ENCODE peak calls at places on chromosomes 16 and 17, in five cellular contexts. M, F, L, T and S are unnamed samples.

GRCh38 chr17:48441231-48441711 is 11.3 kb upstream of the SKAP1 start:
- DNase-seq in F (no peak), T (no peak), M (no peak), L (no peak), S (no peak)

GRCh38 chr17:83032781-83033180 is 46.6 kb upstream of the METRNL start:
- DNase-seq in T (no peak), F (no peak), M (peak; percentile 13), L (peak; percentile 27), S (no peak)

GRCh38 chr17:81958633-81959342 is 2.2 kb downstream of the NOTUM start:
- DNase-seq in L (no peak), T (peak; percentile 41), F (no peak), M (no peak), S (no peak)

GRCh38 chr16:55822280-55822810 is 10.6 kb downstream of the CES1 start:
- DNase-seq in F (no peak), L (no peak), M (no peak), T (no peak), S (no peak)

GRCh38 chr16:22734313-22734869 is 79.6 kb upstream of the HS3ST2 start:
- DNase-seq in T (no peak), F (no peak), L (no peak), M (peak; percentile 27), S (no peak)

GRCh38 chr17:46915596-46915995 is 7.4 kb upstream of the GOSR2 start:
- DNase-seq in M (no peak), F (no peak), T (no peak), L (no peak), S (no peak)

GRCh38 chr16:85601730-85602401 is 11.3 kb upstream of the GSE1 start:
- DNase-seq in L (no peak), M (peak; percentile 48), F (peak; percentile 23), T (peak; percentile 64), S (no peak)

GRCh38 chr17:8803531-8804416 is 4.6 kb upstream of the MFSD6L start:
- DNase-seq in M (no peak), T (no peak), L (no peak), F (no peak), S (no peak)

GRCh38 chr16:53257001-53257400 is 177.3 kb upstream of the RBL2 start:
- DNase-seq in T (no peak), F (no peak), L (no peak), M (no peak), S (no peak)

GRCh38 chr17:49383048-49383447 is 21.0 kb upstream of the ZNF652 start:
- DNase-seq in T (no peak), M (no peak), F (no peak), L (no peak), S (no peak)

GRCh38 chr16:31200821-31201510 is 1.6 kb downstream of the PYCARD start:
- DNase-seq in F (no peak), M (no peak), L (no peak), T (no peak), S (no peak)

GRCh38 chr16:28193530-28194423 is 18.0 kb downstream of the XPO6 start:
- DNase-seq in F (no peak), M (no peak), T (no peak), L (no peak), S (no peak)

GRCh38 chr16:69917739-69918138 is 33.4 kb upstream of the CLEC18A start:
- DNase-seq in M (no peak), T (no peak), F (no peak), L (no peak), S (no peak)

GRCh38 chr17:49580981-49581644 is 5.4 kb downstream of the NXPH3 start:
- DNase-seq in M (no peak), F (no peak), T (no peak), L (no peak), S (peak; percentile 62)

GRCh38 chr16:2230376-2230775 is 5.9 kb upstream of the DNASE1L2 start:
- DNase-seq in T (no peak), L (no peak), F (no peak), M (no peak), S (no peak)

GRCh38 chr16:58451945-58452401 is 48.0 kb upstream of the NDRG4 start:
- DNase-seq in T (no peak), F (no peak), L (no peak), M (no peak), S (no peak)

GRCh38 chr17:4326608-4327007 is 39.9 kb downstream of the UBE2G1 start:
- DNase-seq in M (no peak), L (no peak), T (no peak), F (no peak), S (no peak)

GRCh38 chr17:82752371-82753200 is 721 bp downstream of the TBCD start:
- DNase-seq in F (peak; percentile 39), M (no peak), L (peak; percentile 84), T (peak; percentile 67), S (no peak)

GRCh38 chr16:27704252-27704651 is 154.3 kb downstream of the KATNIP start:
- DNase-seq in F (no peak), T (no peak), L (no peak), M (no peak), S (no peak)

GRCh38 chr17:75096082-75096625 is 8.4 kb downstream of the SLC16A5 start:
- DNase-seq in L (no peak), T (peak; percentile 91), M (peak; percentile 92), F (peak; percentile 88), S (no peak)

GRCh38 chr16:75236736-75237397 is 14.6 kb downstream of the BCAR1 start:
- DNase-seq in L (no peak), F (no peak), T (no peak), M (no peak), S (no peak)

GRCh38 chr16:59651662-59652061 is 917.5 kb upstream of the GOT2 start:
- DNase-seq in T (no peak), M (no peak), L (no peak), F (no peak), S (no peak)
- TF ChIP-seq POLR2AphosphoS5 in T (no peak), M (no peak), L (no peak), F (no peak), S (no peak)

GRCh38 chr17:41786227-41787020 is at the start of gene JUP:
- DNase-seq in T (peak; percentile 98), M (peak; percentile 100), F (peak; percentile 100), L (peak; percentile 99), S (peak; percentile 99)
- TF ChIP-seq EP300 in T (no peak), M (no peak), F (no peak), L (no peak), S (no peak)

GRCh38 chr16:67260426-67261063 is 11.8 kb downstream of the SLC9A5 start:
- DNase-seq in F (no peak), L (peak; percentile 68), T (peak; percentile 29), M (peak; percentile 61), S (peak; percentile 29)
- TF ChIP-seq CTCF in F (peak; percentile 36), L (peak; percentile 65), T (peak; percentile 84), M (peak; percentile 66), S (no peak)

GRCh38 chr16:88810868-88811599 is 694 bp downstream of the APRT start:
- DNase-seq in L (peak; percentile 88), F (peak; percentile 79), M (peak; percentile 72), T (no peak), S (peak; percentile 87)

GRCh38 chr16:88809068-88809675 is 2.6 kb downstream of the APRT start:
- DNase-seq in M (no peak), L (no peak), F (no peak), T (no peak), S (no peak)

GRCh38 chr16:88810166-88810867 is 1.4 kb downstream of the APRT start:
- DNase-seq in L (no peak), F (no peak), T (no peak), M (no peak), S (no peak)

GRCh38 chr16:88811600-88811849 is 203 bp downstream of the APRT start:
- DNase-seq in T (peak; percentile 75), M (no peak), F (no peak), L (no peak), S (no peak)

GRCh38 chr16:88809676-88810165 is 2.0 kb downstream of the APRT start:
- DNase-seq in L (no peak), M (no peak), T (no peak), F (no peak), S (no peak)
- TF ChIP-seq POLR2AphosphoS5 in L (no peak), M (no peak), T (no peak), F (no peak), S (no peak)

DNA sequence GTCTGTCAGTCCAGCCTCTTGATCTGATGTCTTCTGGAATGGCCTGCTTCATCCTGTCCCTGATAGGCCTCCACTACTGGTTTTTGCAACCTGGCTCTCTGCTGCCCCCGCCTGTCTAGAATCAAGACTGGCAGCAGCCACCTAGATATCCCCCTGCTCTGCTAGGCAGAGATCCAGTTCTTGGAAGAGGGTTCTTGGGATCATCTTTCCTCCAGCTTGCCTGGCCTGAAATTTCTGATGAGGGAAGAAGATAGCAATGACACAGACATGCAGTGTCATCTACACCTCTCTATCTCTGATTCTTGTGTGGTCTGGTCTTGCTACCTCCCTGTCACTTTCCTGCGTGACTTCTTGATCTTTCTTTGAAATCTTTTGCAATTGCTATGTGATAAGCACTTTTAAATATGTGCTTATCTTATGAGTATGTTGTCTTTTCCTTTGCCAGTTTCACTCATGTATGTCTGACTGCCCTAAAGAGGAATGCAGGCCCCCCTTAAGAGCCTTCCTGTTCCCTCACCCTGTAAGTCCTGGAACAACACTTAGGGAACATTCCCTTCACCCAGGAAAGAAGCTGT is 20.3 kb upstream of the NFATC3 start:
- DNase-seq in M (peak; percentile 71), T (peak; percentile 88), L (peak; percentile 77), F (peak; percentile 78), S (peak; percentile 77)
- TF ChIP-seq EP300 in M (no peak), T (peak; percentile 54), L (no peak), F (no peak), S (no peak)

GRCh38 chr17:45022288-45022648 is 29.2 kb downstream of the DCAKD start:
- DNase-seq in T (no peak), M (no peak), F (no peak), L (no peak), S (no peak)
- TF ChIP-seq CTCF in T (no peak), M (no peak), F (peak; percentile 47), L (no peak), S (no peak)

GRCh38 chr17:63697341-63698286 is 2.3 kb downstream of the LIMD2 start:
- DNase-seq in T (peak; percentile 48), F (peak; percentile 83), M (peak; percentile 73), L (peak; percentile 71), S (no peak)
- TF ChIP-seq POLR2AphosphoS5 in T (no peak), F (peak; percentile 6), M (no peak), L (no peak), S (no peak)

GRCh38 chr16:89560413-89561194 is at the start of gene RPL13:
- DNase-seq in F (peak; percentile 95), T (peak; percentile 93), L (peak; percentile 97), M (peak; percentile 96), S (peak; percentile 97)
- TF ChIP-seq EP300 in F (no peak), T (no peak), L (no peak), M (no peak), S (no peak)